ENCODE peak calls at places on chromosomes 13 and 19, in ten cellular contexts. W is HT1080; F is LoVo; C is astrocyte of the cerebellum; H is stimulated activated CD4-positive, alpha-beta T cell treated with anti-CD3 and anti-CD28 coated beads, Interleukin-1b, Interleukin-23, amount 100 ng/mL, for 24 hours; T is substantia nigra; J is NCI-H524; D is brain microvascular endothelial cell; R is activated T-cell treated with anti-CD3 and anti-CD28 coated beads for 4 hours; K is CD4-positive, alpha-beta memory T cell. V is an unnamed sample.

GRCh38 chr13:40433577-40433976 is 232.9 kb downstream of the FOXO1 start:
- DNase-seq in T (no peak), R (no peak), F (no peak), H (no peak), K (peak), D (no peak), C (no peak), J (no peak), W (peak), V (no peak)

GRCh38 chr13:52615817-52616216 is 26.4 kb upstream of the HNRNPA1L2 start:
- DNase-seq in F (no peak), H (no peak), W (no peak), R (no peak), C (no peak), T (no peak), J (no peak), K (peak), D (no peak), V (no peak)

GRCh38 chr13:74026753-74027152 is 107.5 kb downstream of the KLF12 start:
- DNase-seq in R (peak), T (no peak), H (peak), W (peak), C (peak), D (peak), K (peak), J (no peak), F (no peak), V (no peak)

GRCh38 chr19:3360494-3361383 is 5.6 kb upstream of the NFIC start:
- DNase-seq in J (peak), D (no peak), T (peak), W (no peak), C (no peak), K (peak), F (no peak), R (peak), H (peak), V (peak)

GRCh38 chr19:19214892-19215291 is 3.1 kb downstream of the NCAN start:
- DNase-seq in J (no peak), H (no peak), R (no peak), W (peak), T (no peak), C (peak), F (peak), K (no peak), D (no peak), V (no peak)

GRCh38 chr13:112744306-112745021 is 54.6 kb downstream of the ATP11A start:
- DNase-seq in T (no peak), H (no peak), F (no peak), K (no peak), C (no peak), R (no peak), J (no peak), W (peak), D (no peak), V (no peak)

GRCh38 chr13:109771926-109772325 is 14.5 kb downstream of the IRS2 start:
- DNase-seq in H (no peak), F (no peak), C (no peak), J (no peak), T (no peak), K (no peak), W (no peak), D (no peak), R (no peak), V (no peak)

GRCh38 chr19:33108161-33108560 is 23.8 kb upstream of the WDR88 start:
- DNase-seq in K (no peak), D (no peak), W (no peak), J (no peak), H (no peak), C (no peak), T (no peak), R (no peak), F (no peak), V (no peak)

GRCh38 chr19:33438016-33438671 is 64.6 kb downstream of the CEBPG start:
- DNase-seq in W (no peak), D (no peak), K (no peak), R (no peak), C (no peak), J (no peak), F (no peak), H (no peak), T (no peak), V (no peak)

GRCh38 chr19:19591133-19591825 is 27.2 kb downstream of the PBX4 start:
- DNase-seq in D (peak), R (peak), F (no peak), C (peak), J (no peak), T (no peak), H (no peak), K (peak), W (peak), V (peak)

GRCh38 chr19:9323557-9323918 is 441 bp upstream of the ZNF559 start:
- DNase-seq in F (peak), H (peak), K (no peak), D (peak), R (no peak), W (peak), C (no peak), T (peak), J (peak), V (no peak)

GRCh38 chr19:48424694-48425219 is 21.0 kb upstream of the GRWD1 start:
- DNase-seq in D (peak), T (no peak), K (no peak), J (no peak), R (no peak), F (no peak), W (peak), H (no peak), C (no peak), V (no peak)

GRCh38 chr19:40612831-40613668 is 11.9 kb downstream of the LTBP4 start:
- DNase-seq in K (peak), T (no peak), F (no peak), C (no peak), D (peak), R (peak), H (peak), W (no peak), J (no peak), V (peak)

GRCh38 chr19:55147408-55148251 is 1.4 kb downstream of the TNNT1 start:
- DNase-seq in H (no peak), C (no peak), J (peak), R (no peak), F (no peak), K (no peak), W (no peak), T (no peak), D (no peak), V (no peak)

GRCh38 chr13:98722958-98723357 is 29.5 kb downstream of the SLC15A1 start:
- DNase-seq in F (no peak), J (no peak), D (no peak), T (no peak), C (no peak), H (no peak), R (no peak), W (no peak), K (no peak), V (no peak)

GRCh38 chr19:49113762-49114629 is at the start of gene LIN7B:
- DNase-seq in F (peak), J (peak), R (peak), W (peak), D (peak), C (no peak), K (peak), H (peak), T (peak), V (peak)

GRCh38 chr13:20401958-20402856 is 123.5 kb downstream of the CRYL1 start:
- DNase-seq in T (no peak), W (peak), R (no peak), C (no peak), H (no peak), D (no peak), J (no peak), K (no peak), F (no peak), V (no peak)

GRCh38 chr19:10815969-10816635 is 19.9 kb downstream of the TMED1 start:
- DNase-seq in F (no peak), K (no peak), C (no peak), R (no peak), D (no peak), J (no peak), T (no peak), H (no peak), W (no peak), V (no peak)

GRCh38 chr19:19488041-19488874 is 27.1 kb downstream of the TSSK6 start:
- DNase-seq in J (no peak), R (no peak), W (no peak), C (no peak), K (no peak), F (no peak), H (no peak), D (peak), T (no peak), V (no peak)

GRCh38 chr19:35935911-35936737 is at the start of gene LRFN3:
- DNase-seq in C (peak), F (peak), D (peak), T (peak), K (peak), W (peak), J (peak), H (peak), R (peak), V (peak)

GRCh38 chr13:114200673-114201005 is 21.6 kb downstream of the CFAP97D2 start:
- DNase-seq in W (no peak), J (no peak), F (no peak), R (no peak), C (no peak), K (no peak), T (no peak), H (no peak), D (no peak), V (no peak)

GRCh38 chr13:73677041-73677589 is 457.1 kb downstream of the KLF12 start:
- DNase-seq in H (no peak), D (peak), F (peak), J (no peak), K (no peak), W (peak), R (no peak), C (no peak), T (no peak), V (no peak)

GRCh38 chr13:76677047-76677446 is 209.2 kb downstream of the KCTD12 start:
- DNase-seq in W (no peak), K (no peak), F (no peak), T (no peak), J (peak), C (peak), H (no peak), D (peak), R (no peak), V (no peak)

GRCh38 chr13:100620792-100621191 is 32.2 kb upstream of the GGACT start:
- DNase-seq in J (no peak), D (no peak), F (no peak), W (no peak), K (no peak), H (no peak), C (no peak), T (no peak), R (no peak), V (peak)

GRCh38 chr13:79710376-79710775 is 229.4 kb downstream of the NDFIP2 start:
- DNase-seq in C (peak), H (no peak), F (no peak), D (no peak), J (no peak), R (no peak), K (no peak), T (no peak), W (no peak), V (no peak)

GRCh38 chr19:36213793-36214387 is 575 bp downstream of the ZNF565 start:
- DNase-seq in R (peak), W (no peak), J (no peak), T (no peak), D (peak), C (no peak), F (no peak), K (no peak), H (no peak), V (no peak)

GRCh38 chr13:44577236-44578063 is 1.3 kb upstream of the TSC22D1 start:
- DNase-seq in R (peak), W (peak), H (peak), F (peak), J (peak), D (peak), K (peak), T (peak), C (peak), V (peak)

GRCh38 chr13:80239571-80240255 is 101.2 kb downstream of the SPRY2 start:
- DNase-seq in W (no peak), D (no peak), C (no peak), F (no peak), J (no peak), K (no peak), H (no peak), T (no peak), R (no peak), V (no peak)

GRCh38 chr19:15296353-15296752 is 36.0 kb downstream of the BRD4 start:
- DNase-seq in J (no peak), H (no peak), T (no peak), C (no peak), D (no peak), K (no peak), F (no peak), R (no peak), W (no peak), V (no peak)